ENCODE peak calls at places on chromosomes 13 and 19, in four cellular contexts. X is IMR-90, D is bronchial epithelial cell, I is lower lobe of right lung. C is an unnamed sample.

GRCh38 chr13:43411741-43412140 is 375.0 kb downstream of the ENOX1 start:
- DNase-seq in I (no peak), X (peak; percentile 23), D (no peak), C (no peak)

GRCh38 chr13:24022568-24022967 is 125.3 kb upstream of the C1QTNF9B start:
- DNase-seq in D (no peak), X (peak; percentile 50), I (no peak), C (no peak)

GRCh38 chr13:40781717-40782116 is 7.7 kb upstream of the SLC25A15 start:
- DNase-seq in X (no peak), D (no peak), I (no peak), C (no peak)

GRCh38 chr19:54257116-54257480 is at the start of gene LILRB5:
- DNase-seq in I (no peak), D (no peak), X (no peak), C (no peak)

GRCh38 chr13:80342541-80343371 is 1.8 kb upstream of the SPRY2 start:
- DNase-seq in D (peak; percentile 50), I (peak; percentile 92), X (peak; percentile 66), C (no peak)

GRCh38 chr13:74117207-74117705 is 16.9 kb downstream of the KLF12 start:
- DNase-seq in X (no peak), D (no peak), I (no peak), C (no peak)

GRCh38 chr13:44305845-44306244 is 67.8 kb upstream of the SERP2 start:
- DNase-seq in I (no peak), X (peak; percentile 67), D (peak; percentile 70), C (no peak)

GRCh38 chr13:82654851-82655517 is 1227.3 kb downstream of the SLITRK1 start:
- DNase-seq in D (peak; percentile 2), I (peak; percentile 58), X (peak; percentile 82), C (peak; percentile 50)

GRCh38 chr19:38930776-38931761 is at the start of gene MRPS12:
- DNase-seq in I (peak; percentile 99), D (peak; percentile 98), X (peak; percentile 99), C (peak; percentile 99)

GRCh38 chr13:109673477-109673876 is 112.9 kb downstream of the IRS2 start:
- DNase-seq in X (peak; percentile 6), I (no peak), D (no peak), C (no peak)

GRCh38 chr13:81048026-81048461 is 707.1 kb upstream of the SPRY2 start:
- DNase-seq in X (no peak), I (no peak), D (no peak), C (no peak)

GRCh38 chr19:11373166-11373884 is 1.1 kb upstream of the SWSAP1 start:
- DNase-seq in D (peak; percentile 47), X (no peak), I (no peak), C (no peak)

GRCh38 chr13:73767191-73767741 is 366.9 kb downstream of the KLF12 start:
- DNase-seq in D (no peak), X (peak; percentile 70), I (no peak), C (no peak)

GRCh38 chr13:94239135-94239534 is 240.3 kb downstream of the DCT start:
- DNase-seq in X (peak; percentile 87), D (peak; percentile 8), I (no peak), C (no peak)

GRCh38 chr19:18432275-18433038 is 5.5 kb downstream of the ISYNA1 start:
- DNase-seq in I (no peak), D (no peak), X (no peak), C (no peak)

GRCh38 chr19:18435185-18435841 is 2.6 kb downstream of the ISYNA1 start:
- DNase-seq in X (no peak), D (no peak), I (no peak), C (no peak)

GRCh38 chr19:18434411-18435184 is 3.3 kb downstream of the ISYNA1 start:
- DNase-seq in I (no peak), X (no peak), D (no peak), C (no peak)

GRCh38 chr19:18433039-18433691 is 4.8 kb downstream of the ISYNA1 start:
- DNase-seq in I (no peak), D (no peak), X (no peak), C (no peak)

GRCh38 chr19:18433735-18434398 is 4.1 kb downstream of the ISYNA1 start:
- DNase-seq in D (no peak), X (no peak), I (no peak), C (no peak)
- H3K4me3 ChIP-seq in D (peak overlapping the region; percentile 53), X (no peak overlapping the region), I (peak overlapping the region; percentile 50), C (peak overlapping the region; percentile 39)

DNA sequence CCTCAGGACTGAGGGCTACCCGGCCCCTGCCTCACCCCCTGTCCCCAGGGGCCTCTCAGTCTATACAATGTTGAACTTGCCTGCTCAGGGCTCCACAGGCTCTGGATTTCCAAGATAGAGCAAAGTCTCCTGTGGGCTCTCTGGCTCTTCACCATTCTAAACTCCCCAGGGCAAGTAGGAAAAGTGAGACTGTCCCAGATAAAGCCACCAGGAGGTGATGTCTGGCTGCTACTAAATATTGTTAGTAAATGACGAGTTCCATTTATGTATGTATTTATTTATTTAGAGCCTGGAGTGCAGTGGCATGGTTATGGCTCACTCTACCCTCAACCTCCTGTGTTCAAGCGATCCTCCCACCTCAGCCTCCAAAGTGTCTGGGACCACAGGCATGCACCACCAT is 73.6 kb upstream of the SIAH3 start:
- DNase-seq in X (no peak), D (no peak), I (no peak), C (no peak)
- TF ChIP-seq CTCF in X (peak; percentile 21), D (no peak), I (no peak), C (peak; percentile 17)

GRCh38 chr19:1843646-1844394 is 4.5 kb downstream of the REXO1 start:
- DNase-seq in X (no peak), D (no peak), I (no peak), C (no peak)

GRCh38 chr19:1840541-1841115 is 7.7 kb downstream of the REXO1 start:
- DNase-seq in I (no peak), X (no peak), D (no peak), C (no peak)

GRCh38 chr19:1839658-1840540 is 8.4 kb downstream of the REXO1 start:
- DNase-seq in D (no peak), I (no peak), X (no peak), C (no peak)

GRCh38 chr19:1843116-1843515 is 5.2 kb downstream of the REXO1 start:
- DNase-seq in I (no peak), D (no peak), X (no peak), C (no peak)

DNA sequence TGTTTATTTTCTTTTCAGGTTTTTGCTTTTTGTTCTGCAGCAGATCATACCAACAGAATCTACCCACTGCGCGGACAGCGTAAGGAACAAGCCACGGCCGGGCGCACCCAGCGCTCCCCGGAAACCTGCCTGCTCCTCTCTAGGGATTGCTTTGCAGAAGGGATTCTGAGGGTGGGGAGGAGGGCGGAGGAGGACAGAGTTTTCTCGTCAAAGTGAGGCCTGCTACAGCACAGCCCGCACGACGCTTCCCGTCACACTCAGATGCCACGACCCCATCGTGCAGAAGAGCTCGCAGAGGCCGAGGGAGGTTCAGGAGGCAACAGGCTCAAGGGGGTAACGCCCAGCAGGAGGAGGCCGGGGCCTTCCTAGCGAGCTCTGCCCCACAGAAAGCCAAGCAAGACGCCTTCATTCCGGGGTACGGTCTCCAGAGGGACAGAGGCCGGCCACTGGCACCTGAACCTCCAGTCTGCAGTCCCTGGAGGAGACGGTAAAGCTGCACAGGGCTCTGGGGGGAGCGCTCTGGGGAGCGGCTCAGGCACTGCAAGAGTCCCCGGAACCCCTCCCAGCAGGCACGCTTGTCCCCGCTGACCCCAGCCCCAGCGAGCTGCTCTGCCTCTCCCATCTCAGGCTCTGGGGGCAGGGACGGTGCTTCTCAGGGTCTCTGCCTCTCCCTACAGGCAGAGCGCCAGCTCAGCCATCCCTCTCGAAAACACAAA is 6.9 kb downstream of the REXO1 start:
- DNase-seq in I (no peak), X (no peak), D (no peak), C (no peak)
- H3K4me3 ChIP-seq in I (peak overlapping the region; percentile 40), X (no peak overlapping the region), D (no peak overlapping the region), C (no peak overlapping the region)

DNA sequence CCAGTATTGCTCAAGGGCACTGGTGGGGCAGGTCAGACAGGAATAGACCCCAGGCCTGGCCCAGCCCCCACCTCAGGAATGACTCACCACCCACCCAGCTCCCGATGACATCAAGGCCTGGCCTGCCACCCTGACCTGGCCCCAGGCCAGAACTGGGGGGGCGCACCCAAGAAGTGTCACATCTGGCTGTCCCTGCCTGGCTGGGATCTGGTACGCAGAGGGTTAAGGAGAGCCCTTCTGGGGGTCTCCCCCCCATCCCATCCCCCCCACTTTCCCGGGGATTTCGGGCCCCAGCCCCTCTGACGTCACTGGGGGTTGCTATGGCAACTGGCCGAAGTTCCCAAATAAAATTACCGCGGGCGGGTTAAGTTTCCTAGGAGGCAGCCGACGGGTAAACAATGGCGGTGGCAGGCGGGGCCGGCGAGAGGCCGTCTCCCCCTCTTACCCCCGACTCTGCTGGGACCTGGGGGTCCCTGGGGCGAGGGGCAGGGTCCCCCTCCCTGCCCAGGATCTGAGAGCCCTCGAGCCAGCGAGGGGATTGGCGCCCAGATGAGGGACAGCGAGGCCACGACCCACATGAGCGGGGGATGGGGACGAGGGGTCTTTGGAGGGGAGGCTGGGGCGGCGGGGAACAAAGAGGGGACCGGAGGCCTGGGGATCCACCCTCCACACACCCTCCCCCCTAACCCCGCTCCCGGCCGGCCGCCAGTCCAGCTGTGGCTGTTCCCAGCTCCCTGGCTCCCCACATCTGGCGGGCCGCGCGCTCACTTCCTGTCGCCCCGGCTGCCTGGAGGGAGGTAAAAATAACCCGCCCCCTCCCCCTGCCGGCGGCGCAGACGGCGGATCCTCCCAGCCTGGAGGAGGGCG is 29.7 kb upstream of the NANOS3 start:
- DNase-seq in I (peak; percentile 95), X (peak; percentile 91), D (peak; percentile 80), C (peak; percentile 80)
- TF ChIP-seq CTCF in I (peak; percentile 36), X (peak; percentile 18), D (peak; percentile 25), C (peak; percentile 10)

GRCh38 chr19:28535352-28535775 is 677.6 kb downstream of the UQCRFS1 start:
- DNase-seq in D (no peak), X (no peak), I (no peak), C (no peak)

GRCh38 chr19:28531979-28532378 is 681.0 kb downstream of the UQCRFS1 start:
- DNase-seq in D (no peak), I (no peak), X (no peak), C (no peak)

GRCh38 chr19:28537079-28537478 is 675.9 kb downstream of the UQCRFS1 start:
- DNase-seq in I (no peak), D (no peak), X (no peak), C (no peak)

GRCh38 chr19:28532765-28533341 is 680.1 kb downstream of the UQCRFS1 start:
- DNase-seq in X (no peak), I (no peak), D (no peak), C (no peak)

GRCh38 chr19:28534740-28535351 is 678.1 kb downstream of the UQCRFS1 start:
- DNase-seq in D (no peak), I (no peak), X (no peak), C (no peak)
- H3K4me3 ChIP-seq in D (no peak overlapping the region), I (no peak overlapping the region), X (no peak overlapping the region), C (no peak overlapping the region)

GRCh38 chr19:46785054-46785979 is 3.1 kb downstream of the SLC1A5 start:
- DNase-seq in D (no peak), I (no peak), X (peak; percentile 38), C (no peak)

GRCh38 chr19:46783670-46784069 is 4.7 kb downstream of the SLC1A5 start:
- DNase-seq in I (no peak), D (no peak), X (no peak), C (no peak)

GRCh38 chr19:46785980-46786235 is 2.5 kb downstream of the SLC1A5 start:
- DNase-seq in X (no peak), D (no peak), I (no peak), C (no peak)

GRCh38 chr19:46782355-46783019 is 5.9 kb downstream of the SLC1A5 start:
- DNase-seq in X (no peak), D (no peak), I (no peak), C (no peak)

GRCh38 chr19:46784262-46785053 is 3.9 kb downstream of the SLC1A5 start:
- DNase-seq in I (peak; percentile 88), D (peak; percentile 89), X (peak; percentile 95), C (no peak)
- TF ChIP-seq CTCF in I (peak; percentile 14), D (peak; percentile 22), X (peak; percentile 33), C (peak; percentile 54)

C was measured in astrocyte of the cerebellum.